ENCODE peak calls at places on chromosomes 16 and 17, in ten cellular contexts. D is endothelial cell; E is heart right ventricle; C is left cardiac atrium; K is GM12891; O is amniotic stem cell; H is mucosa of descending colon; M is H7; R is A172; X is stimulated activated CD4-positive, alpha-beta T cell treated with anti-CD3 and anti-CD28 coated beads, TNF-alpha, amount 100 ng/mL, for 1 hour. P is an unnamed sample.

GRCh38 chr16:89765292-89765810 is 44.0 kb downstream of the ZNF276 start:
- DNase-seq in D (no peak), E (no peak), C (no peak), K (no peak), O (no peak), H (no peak), M (peak), R (no peak), X (no peak), P (no peak)

GRCh38 chr17:72474243-72474642 is 353.4 kb downstream of the SOX9 start:
- DNase-seq in D (no peak), E (no peak), C (no peak), K (no peak), O (no peak), H (no peak), M (no peak), R (no peak), X (no peak), P (no peak)

GRCh38 chr17:73048170-73048569 is 44.3 kb downstream of the SLC39A11 start:
- DNase-seq in D (no peak), E (no peak), C (no peak), K (no peak), O (no peak), H (no peak), M (no peak), R (no peak), X (no peak), P (no peak)

GRCh38 chr16:30183961-30184429 is 593 bp downstream of the CORO1A start:
- DNase-seq in D (no peak), E (peak), C (peak), K (peak), O (no peak), H (peak), M (no peak), R (no peak), X (peak), P (no peak)

GRCh38 chr17:28937044-28937729 is 14.1 kb downstream of the PHF12 start:
- DNase-seq in D (no peak), E (no peak), C (no peak), K (no peak), O (no peak), H (no peak), M (no peak), R (no peak), X (no peak), P (no peak)

GRCh38 chr16:819336-819735 is 18.8 kb upstream of the GNG13 start:
- DNase-seq in D (no peak), E (no peak), C (no peak), K (no peak), O (no peak), H (no peak), M (no peak), R (no peak), X (no peak), P (no peak)

GRCh38 chr16:79137528-79137927 is 463.0 kb downstream of the MAF start:
- DNase-seq in D (no peak), E (no peak), C (no peak), K (no peak), O (no peak), H (no peak), M (no peak), R (no peak), X (no peak), P (no peak)

GRCh38 chr17:43908111-43908721 is 880 bp upstream of the MPP2 start:
- DNase-seq in D (peak), E (peak), C (peak), K (peak), O (peak), H (no peak), M (peak), R (no peak), X (no peak), P (peak)

GRCh38 chr17:35774499-35774898 is 13.8 kb downstream of the C17orf50 start:
- DNase-seq in D (no peak), E (peak), C (peak), K (no peak), O (no peak), H (peak), M (no peak), R (no peak), X (no peak), P (no peak)